ENCODE peak calls at places on chromosomes 3 and 15, in seven cellular contexts. One of them, this sample, is unnamed.

GRCh38 chr3:42292009-42292408 is 26.0 kb upstream of the CCK start:
- DNase-seq in HepG2: no peak
- DNase-seq in K562: no peak
- DNase-seq in GM12891: no peak
- DNase-seq in SK-N-SH: no peak
- DNase-seq in GM12878: no peak
- DNase-seq in H1: no peak
- DNase-seq in this sample: no peak

GRCh38 chr3:3800685-3801509 is 1.7 kb downstream of the LRRN1 start:
- DNase-seq in HepG2: no peak
- DNase-seq in K562: no peak
- DNase-seq in GM12891: no peak
- DNase-seq in SK-N-SH: peak; percentile 61
- DNase-seq in GM12878: no peak
- DNase-seq in H1: no peak
- DNase-seq in this sample: peak; percentile 7

GRCh38 chr3:39192490-39193092 is at the start of gene XIRP1:
- DNase-seq in HepG2: no peak
- DNase-seq in K562: no peak
- DNase-seq in GM12891: no peak
- DNase-seq in SK-N-SH: no peak
- DNase-seq in GM12878: no peak
- DNase-seq in H1: no peak
- DNase-seq in this sample: no peak

GRCh38 chr3:108406063-108406660 is 104.2 kb downstream of the MYH15 start:
- DNase-seq in HepG2: no peak
- DNase-seq in K562: no peak
- DNase-seq in GM12891: no peak
- DNase-seq in SK-N-SH: no peak
- DNase-seq in GM12878: no peak
- DNase-seq in H1: no peak
- DNase-seq in this sample: no peak

GRCh38 chr3:108305484-108306172 is 9.3 kb downstream of the HHLA2 start:
- DNase-seq in HepG2: no peak
- DNase-seq in K562: no peak
- DNase-seq in GM12891: no peak
- DNase-seq in SK-N-SH: no peak
- DNase-seq in GM12878: no peak
- DNase-seq in H1: no peak
- DNase-seq in this sample: no peak

GRCh38 chr15:32030795-32031194 is 480 bp downstream of the CHRNA7 start:
- DNase-seq in HepG2: no peak
- DNase-seq in K562: no peak
- DNase-seq in GM12891: no peak
- DNase-seq in SK-N-SH: peak; percentile 46
- DNase-seq in GM12878: no peak
- DNase-seq in H1: no peak
- DNase-seq in this sample: no peak

GRCh38 chr3:120420855-120421570 is 29.8 kb downstream of the FSTL1 start:
- DNase-seq in HepG2: no peak
- DNase-seq in K562: no peak
- DNase-seq in GM12891: no peak
- DNase-seq in SK-N-SH: no peak
- DNase-seq in GM12878: no peak
- DNase-seq in H1: no peak
- DNase-seq in this sample: no peak

GRCh38 chr3:57805674-57806073 is 49.6 kb downstream of the SLMAP start:
- DNase-seq in HepG2: no peak
- DNase-seq in K562: peak; percentile 71
- DNase-seq in GM12891: no peak
- DNase-seq in SK-N-SH: no peak
- DNase-seq in GM12878: no peak
- DNase-seq in H1: peak; percentile 27
- DNase-seq in this sample: no peak

GRCh38 chr3:23055733-23056376 is 147.3 kb upstream of the UBE2E2 start:
- DNase-seq in HepG2: no peak
- DNase-seq in K562: no peak
- DNase-seq in GM12891: no peak
- DNase-seq in SK-N-SH: no peak
- DNase-seq in GM12878: no peak
- DNase-seq in H1: no peak
- DNase-seq in this sample: no peak

GRCh38 chr3:141578197-141578596 is 91.4 kb downstream of the RASA2 start:
- DNase-seq in HepG2: no peak
- DNase-seq in K562: no peak
- DNase-seq in GM12891: no peak
- DNase-seq in SK-N-SH: no peak
- DNase-seq in GM12878: no peak
- DNase-seq in H1: no peak
- DNase-seq in this sample: no peak

GRCh38 chr3:28345690-28346089 is 2.8 kb upstream of the ZCWPW2 start:
- DNase-seq in HepG2: no peak
- DNase-seq in K562: no peak
- DNase-seq in GM12891: no peak
- DNase-seq in SK-N-SH: no peak
- DNase-seq in GM12878: no peak
- DNase-seq in H1: no peak
- DNase-seq in this sample: no peak

GRCh38 chr3:42855219-42855546 is 20.5 kb downstream of the CYP8B1 start:
- DNase-seq in HepG2: no peak
- DNase-seq in K562: no peak
- DNase-seq in GM12891: no peak
- DNase-seq in SK-N-SH: no peak
- DNase-seq in GM12878: no peak
- DNase-seq in H1: no peak
- DNase-seq in this sample: no peak

GRCh38 chr3:54476876-54477275 is 354.5 kb downstream of the CACNA2D3 start:
- DNase-seq in HepG2: no peak
- DNase-seq in K562: no peak
- DNase-seq in GM12891: no peak
- DNase-seq in SK-N-SH: no peak
- DNase-seq in GM12878: no peak
- DNase-seq in H1: no peak
- DNase-seq in this sample: no peak

GRCh38 chr15:55660153-55660552 is 72.0 kb upstream of the PYGO1 start:
- DNase-seq in HepG2: no peak
- DNase-seq in K562: no peak
- DNase-seq in GM12891: no peak
- DNase-seq in SK-N-SH: no peak
- DNase-seq in GM12878: no peak
- DNase-seq in H1: no peak
- DNase-seq in this sample: no peak

GRCh38 chr3:126545544-126545943 is 13.2 kb downstream of the C3orf22 start:
- DNase-seq in HepG2: no peak
- DNase-seq in K562: no peak
- DNase-seq in GM12891: no peak
- DNase-seq in SK-N-SH: peak; percentile 11
- DNase-seq in GM12878: no peak
- DNase-seq in H1: no peak
- DNase-seq in this sample: no peak

GRCh38 chr3:128804017-128804816 is 75.2 kb upstream of the ACAD9 start:
- DNase-seq in HepG2: no peak
- DNase-seq in K562: peak; percentile 59
- DNase-seq in GM12891: peak; percentile 52
- DNase-seq in SK-N-SH: no peak
- DNase-seq in GM12878: peak; percentile 83
- DNase-seq in H1: no peak
- DNase-seq in this sample: peak; percentile 55

GRCh38 chr3:54960736-54961135 is 32.9 kb upstream of the LRTM1 start:
- DNase-seq in HepG2: no peak
- DNase-seq in K562: no peak
- DNase-seq in GM12891: no peak
- DNase-seq in SK-N-SH: no peak
- DNase-seq in GM12878: no peak
- DNase-seq in H1: no peak
- DNase-seq in this sample: no peak

GRCh38 chr3:30081904-30082303 is 524.5 kb upstream of the TGFBR2 start:
- DNase-seq in HepG2: peak; percentile 83
- DNase-seq in K562: no peak
- DNase-seq in GM12891: no peak
- DNase-seq in SK-N-SH: no peak
- DNase-seq in GM12878: no peak
- DNase-seq in H1: no peak
- DNase-seq in this sample: no peak

GRCh38 chr15:39110336-39110735 is 470.5 kb upstream of the THBS1 start:
- DNase-seq in HepG2: no peak
- DNase-seq in K562: no peak
- DNase-seq in GM12891: no peak
- DNase-seq in SK-N-SH: no peak
- DNase-seq in GM12878: no peak
- DNase-seq in H1: no peak
- DNase-seq in this sample: no peak

GRCh38 chr3:14265246-14265962 is 86.8 kb downstream of the LSM3 start:
- DNase-seq in HepG2: peak; percentile 27
- DNase-seq in K562: peak; percentile 77
- DNase-seq in GM12891: no peak
- DNase-seq in SK-N-SH: no peak
- DNase-seq in GM12878: no peak
- DNase-seq in H1: no peak
- DNase-seq in this sample: no peak

GRCh38 chr15:38696120-38696727 is 131.6 kb upstream of the RASGRP1 start:
- DNase-seq in HepG2: no peak
- DNase-seq in K562: peak; percentile 38
- DNase-seq in GM12891: no peak
- DNase-seq in SK-N-SH: no peak
- DNase-seq in GM12878: no peak
- DNase-seq in H1: no peak
- DNase-seq in this sample: no peak

GRCh38 chr3:194592798-194593752 is 40.1 kb downstream of the TMEM44 start:
- DNase-seq in HepG2: no peak
- DNase-seq in K562: no peak
- DNase-seq in GM12891: no peak
- DNase-seq in SK-N-SH: peak; percentile 68
- DNase-seq in GM12878: no peak
- DNase-seq in H1: no peak
- DNase-seq in this sample: no peak

DNA sequence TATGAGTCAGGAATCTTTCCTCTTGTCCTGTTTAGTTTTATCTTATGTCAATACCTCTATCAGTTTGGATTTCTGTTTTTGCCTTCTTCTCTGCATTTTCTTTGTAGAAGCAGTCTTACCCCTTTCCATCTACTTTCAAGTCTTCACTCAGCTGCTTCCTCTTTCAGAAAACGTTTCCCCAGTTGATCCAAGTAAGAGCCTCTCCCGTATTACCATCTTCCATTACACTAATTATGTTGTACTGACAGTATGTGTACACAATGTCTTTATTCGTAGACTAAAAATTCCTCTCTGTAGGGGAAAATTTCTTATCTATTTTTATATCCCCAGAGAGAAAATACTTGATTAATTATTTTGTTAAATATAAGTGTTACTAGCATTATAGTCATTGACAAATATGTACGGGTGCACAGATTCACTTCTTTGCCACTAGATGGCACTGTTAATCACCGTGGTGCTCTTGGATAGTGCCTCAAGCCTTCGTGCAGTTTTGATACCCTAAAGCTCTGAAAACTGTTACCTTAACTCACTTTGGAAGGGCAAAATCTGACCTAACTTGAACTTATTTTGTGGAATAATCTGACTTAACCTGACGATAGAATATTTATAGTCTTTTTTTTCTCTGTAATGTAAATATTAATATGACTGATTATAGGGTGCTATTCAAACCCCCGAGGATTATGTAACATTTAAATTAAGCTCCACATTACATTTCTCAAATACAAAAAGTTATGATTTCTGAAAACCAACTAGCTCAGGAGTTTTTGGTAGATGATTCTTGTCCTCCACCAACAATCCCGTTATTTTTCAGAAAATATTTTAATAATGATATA is 74.2 kb upstream of the POU1F1 start:
- DNase-seq in HepG2: peak; percentile 41
- DNase-seq in K562: peak; percentile 43
- DNase-seq in GM12891: peak; percentile 11
- DNase-seq in SK-N-SH: peak; percentile 46
- DNase-seq in GM12878: no peak
- DNase-seq in H1: no peak
- DNase-seq in this sample: no peak
- TF ChIP-seq TAF1 in HepG2: no peak
- TF ChIP-seq TAF1 in K562: no peak
- TF ChIP-seq TAF1 in GM12891: no peak
- TF ChIP-seq TAF1 in SK-N-SH: no peak
- TF ChIP-seq TAF1 in GM12878: no peak
- TF ChIP-seq TAF1 in H1: no peak
- TF ChIP-seq TAF1 in this sample: no peak

GRCh38 chr3:114496874-114497273 is 203.0 kb downstream of the TIGIT start:
- DNase-seq in HepG2: peak; percentile 63
- DNase-seq in K562: no peak
- DNase-seq in GM12891: no peak
- DNase-seq in SK-N-SH: no peak
- DNase-seq in GM12878: no peak
- DNase-seq in H1: no peak
- DNase-seq in this sample: no peak
- TF ChIP-seq POLR2AphosphoS5 in HepG2: no peak
- TF ChIP-seq POLR2AphosphoS5 in K562: no peak
- TF ChIP-seq POLR2AphosphoS5 in GM12891: no peak
- TF ChIP-seq POLR2AphosphoS5 in SK-N-SH: no peak
- TF ChIP-seq POLR2AphosphoS5 in GM12878: no peak
- TF ChIP-seq POLR2AphosphoS5 in H1: no peak
- TF ChIP-seq POLR2AphosphoS5 in this sample: no peak

DNA sequence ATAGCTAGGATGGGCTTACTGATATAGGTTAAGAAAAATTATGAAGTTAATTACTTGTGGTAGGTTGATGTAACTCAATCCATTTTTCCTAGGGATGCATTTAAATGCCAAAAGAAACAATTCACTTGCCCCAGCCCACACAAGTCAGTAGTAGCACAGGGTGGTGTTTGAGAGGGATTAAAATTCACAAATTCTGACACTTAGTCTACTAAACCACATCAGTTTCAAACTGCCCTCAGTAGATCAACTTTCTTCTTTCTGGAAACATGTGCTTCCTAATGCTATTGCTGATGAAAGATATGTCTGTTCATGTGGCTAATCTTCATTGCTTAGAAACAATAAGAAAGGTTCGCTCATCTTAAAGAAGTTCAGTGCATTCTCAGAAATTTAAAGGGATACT is 160.6 kb downstream of the EPHA3 start:
- DNase-seq in HepG2: no peak
- DNase-seq in K562: no peak
- DNase-seq in GM12891: no peak
- DNase-seq in SK-N-SH: no peak
- DNase-seq in GM12878: no peak
- DNase-seq in H1: no peak
- DNase-seq in this sample: no peak
- TF ChIP-seq TAF1 in HepG2: no peak
- TF ChIP-seq TAF1 in K562: no peak
- TF ChIP-seq TAF1 in GM12891: no peak
- TF ChIP-seq TAF1 in SK-N-SH: no peak
- TF ChIP-seq TAF1 in GM12878: no peak
- TF ChIP-seq TAF1 in H1: no peak
- TF ChIP-seq TAF1 in this sample: no peak

DNA sequence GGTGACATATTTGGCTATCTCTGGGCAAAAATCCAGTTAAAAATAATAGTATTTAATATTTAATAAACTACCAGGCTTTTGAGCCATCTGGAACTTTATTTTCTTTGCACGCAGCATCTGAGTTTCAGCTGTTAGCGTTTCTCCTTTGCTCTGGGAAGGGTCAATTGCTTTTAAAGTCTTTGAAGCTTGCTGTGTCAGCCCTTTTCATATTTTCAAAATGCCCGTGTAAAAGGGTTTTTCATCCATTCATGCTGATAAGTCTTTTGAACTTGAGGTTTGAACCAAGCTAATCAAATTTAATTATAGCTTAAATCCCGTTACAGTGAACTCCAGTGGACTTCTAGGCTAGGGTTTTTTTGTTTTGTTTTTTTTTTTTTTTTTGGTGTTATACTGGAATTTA is 79.1 kb downstream of the SLC25A26 start:
- DNase-seq in HepG2: no peak
- DNase-seq in K562: no peak
- DNase-seq in GM12891: no peak
- DNase-seq in SK-N-SH: no peak
- DNase-seq in GM12878: no peak
- DNase-seq in H1: no peak
- DNase-seq in this sample: no peak
- TF ChIP-seq POLR2AphosphoS5 in HepG2: no peak
- TF ChIP-seq POLR2AphosphoS5 in K562: no peak
- TF ChIP-seq POLR2AphosphoS5 in GM12891: no peak
- TF ChIP-seq POLR2AphosphoS5 in SK-N-SH: no peak
- TF ChIP-seq POLR2AphosphoS5 in GM12878: no peak
- TF ChIP-seq POLR2AphosphoS5 in H1: no peak
- TF ChIP-seq POLR2AphosphoS5 in this sample: no peak